ENCODE peak calls at places on chromosomes 11 and 22, in six cellular contexts. V, W, H, B, Z and K are unnamed samples.

GRCh38 chr22:23565288-23565941 is 14.7 kb downstream of the IGLL1 start:
- DNase-seq in V (no peak), W (no peak), H (no peak), B (no peak), Z (peak; percentile 44), K (no peak)

GRCh38 chr11:36292311-36292722 is 3.1 kb upstream of the COMMD9 start:
- DNase-seq in V (no peak), W (no peak), H (peak; percentile 41), B (no peak), Z (peak; percentile 89), K (peak; percentile 55)

GRCh38 chr11:86745571-86745970 is 54.8 kb upstream of the PRSS23 start:
- DNase-seq in V (no peak), W (no peak), H (no peak), B (no peak), Z (no peak), K (no peak)

GRCh38 chr22:42919199-42919598 is 62.1 kb upstream of the ARFGAP3 start:
- DNase-seq in V (no peak), W (no peak), H (peak; percentile 24), B (no peak), Z (no peak), K (peak; percentile 57)

GRCh38 chr22:38315801-38316339 is 1.4 kb downstream of the CSNK1E start:
- DNase-seq in V (no peak), W (no peak), H (no peak), B (no peak), Z (peak; percentile 40), K (peak; percentile 42)

GRCh38 chr11:47183031-47183856 is 3.0 kb downstream of the PACSIN3 start:
- DNase-seq in V (no peak), W (no peak), H (no peak), B (no peak), Z (no peak), K (no peak)

GRCh38 chr11:28072321-28072720 is 35.6 kb downstream of the KIF18A start:
- DNase-seq in V (no peak), W (no peak), H (no peak), B (no peak), Z (no peak), K (no peak)

GRCh38 chr11:30282289-30282631 is 40.6 kb upstream of the ARL14EP start:
- DNase-seq in V (no peak), W (no peak), H (no peak), B (peak; percentile 2), Z (no peak), K (no peak)

GRCh38 chr11:132864811-132865576 is 667.3 kb downstream of the OPCML start:
- DNase-seq in V (no peak), W (no peak), H (no peak), B (no peak), Z (no peak), K (no peak)

GRCh38 chr11:68932358-68932757 is 28.7 kb downstream of the IGHMBP2 start:
- DNase-seq in V (no peak), W (no peak), H (no peak), B (no peak), Z (no peak), K (no peak)